ENCODE peak calls at places on chromosomes 1 and 21, in ten cellular contexts. S, K, Z, R, T, W, C, M, G and V are unnamed samples.

GRCh38 chr1:89451011-89451410 is 73.6 kb upstream of the LRRC8B start:
- DNase-seq in S (no peak), K (no peak), Z (peak; percentile 11), R (no peak), T (no peak), W (no peak), C (no peak), M (no peak), G (no peak), V (no peak)

GRCh38 chr1:182674346-182675246 is 9.8 kb downstream of the RGS8 start:
- DNase-seq in S (no peak), K (no peak), Z (no peak), R (no peak), T (no peak), W (no peak), C (no peak), M (peak; percentile 36), G (no peak), V (peak; percentile 32)

GRCh38 chr1:56215086-56215485 is 364.3 kb downstream of the PLPP3 start:
- DNase-seq in S (no peak), K (no peak), Z (no peak), R (no peak), T (no peak), W (no peak), C (no peak), M (no peak), G (no peak), V (no peak)

GRCh38 chr1:112637257-112638108 is 17.9 kb downstream of the CAPZA1 start:
- DNase-seq in S (peak; percentile 13), K (no peak), Z (peak; percentile 37), R (no peak), T (no peak), W (no peak), C (no peak), M (no peak), G (no peak), V (no peak)

GRCh38 chr1:84689514-84690396 is 506 bp downstream of the SSX2IP start:
- DNase-seq in S (peak; percentile 18), K (no peak), Z (peak; percentile 36), R (peak; percentile 50), T (peak; percentile 35), W (peak; percentile 58), C (no peak), M (peak; percentile 41), G (no peak), V (peak; percentile 36)

GRCh38 chr1:112502827-112503226 is 5.9 kb upstream of the WNT2B start:
- DNase-seq in S (no peak), K (no peak), Z (no peak), R (no peak), T (no peak), W (no peak), C (no peak), M (no peak), G (no peak), V (no peak)

GRCh38 chr1:118366296-118366695 is 181.3 kb upstream of the SPAG17 start:
- DNase-seq in S (no peak), K (no peak), Z (no peak), R (no peak), T (no peak), W (no peak), C (no peak), M (no peak), G (no peak), V (no peak)

GRCh38 chr1:22729921-22730320 is 19.3 kb downstream of the EPHB2 start:
- DNase-seq in S (no peak), K (no peak), Z (no peak), R (no peak), T (no peak), W (no peak), C (no peak), M (no peak), G (no peak), V (no peak)

GRCh38 chr1:107724648-107725047 is 240.3 kb downstream of the VAV3 start:
- DNase-seq in S (no peak), K (no peak), Z (no peak), R (no peak), T (peak; percentile 59), W (no peak), C (no peak), M (no peak), G (no peak), V (no peak)

GRCh38 chr1:229889031-229889517 is 178.0 kb upstream of the GALNT2 start:
- DNase-seq in S (no peak), K (no peak), Z (no peak), R (no peak), T (peak; percentile 27), W (no peak), C (no peak), M (peak; percentile 3), G (no peak), V (no peak)

GRCh38 chr1:20470174-20470573 is 15.8 kb downstream of the CAMK2N1 start:
- DNase-seq in S (no peak), K (no peak), Z (no peak), R (no peak), T (no peak), W (no peak), C (no peak), M (no peak), G (peak; percentile 73), V (no peak)

GRCh38 chr1:86370627-86371026 is 25.5 kb downstream of the ODF2L start:
- DNase-seq in S (no peak), K (no peak), Z (peak; percentile 75), R (no peak), T (no peak), W (no peak), C (no peak), M (no peak), G (no peak), V (no peak)

GRCh38 chr1:225655509-225656258 is 2.8 kb upstream of the ENAH start:
- DNase-seq in S (peak; percentile 70), K (no peak), Z (peak; percentile 98), R (peak; percentile 72), T (peak; percentile 41), W (peak; percentile 48), C (peak; percentile 75), M (peak; percentile 57), G (no peak), V (no peak)

GRCh38 chr21:14545906-14546480 is at the start of gene SAMSN1:
- DNase-seq in S (no peak), K (peak; percentile 78), Z (no peak), R (no peak), T (no peak), W (peak; percentile 34), C (no peak), M (peak; percentile 26), G (no peak), V (no peak)

GRCh38 chr1:199742547-199742946 is 285.0 kb upstream of the NR5A2 start:
- DNase-seq in S (peak; percentile 80), K (no peak), Z (peak; percentile 98), R (peak; percentile 23), T (no peak), W (no peak), C (no peak), M (no peak), G (no peak), V (no peak)

GRCh38 chr1:118333601-118334241 is 148.7 kb upstream of the SPAG17 start:
- DNase-seq in S (no peak), K (no peak), Z (no peak), R (no peak), T (no peak), W (no peak), C (no peak), M (no peak), G (no peak), V (no peak)

GRCh38 chr1:220908757-220909156 is 29.5 kb downstream of the HLX start:
- DNase-seq in S (no peak), K (no peak), Z (peak; percentile 44), R (no peak), T (no peak), W (no peak), C (no peak), M (no peak), G (no peak), V (no peak)

GRCh38 chr1:52366517-52366827 is 467 bp upstream of the CC2D1B start:
- DNase-seq in S (no peak), K (no peak), Z (no peak), R (no peak), T (no peak), W (no peak), C (no peak), M (no peak), G (no peak), V (no peak)

GRCh38 chr1:52365746-52366516 is at the start of gene CC2D1B:
- DNase-seq in S (peak; percentile 91), K (peak; percentile 94), Z (peak; percentile 94), R (peak; percentile 99), T (peak; percentile 99), W (peak; percentile 99), C (peak; percentile 99), M (peak; percentile 93), G (peak; percentile 100), V (peak; percentile 99)

GRCh38 chr1:52367272-52367671 is 1.3 kb upstream of the CC2D1B start:
- DNase-seq in S (no peak), K (no peak), Z (no peak), R (no peak), T (no peak), W (no peak), C (no peak), M (no peak), G (no peak), V (no peak)

GRCh38 chr1:52365091-52365745 is 787 bp downstream of the CC2D1B start:
- DNase-seq in S (peak; percentile 62), K (no peak), Z (peak; percentile 69), R (peak; percentile 71), T (peak; percentile 23), W (peak; percentile 47), C (peak; percentile 50), M (peak; percentile 44), G (peak; percentile 61), V (peak; percentile 49)

GRCh38 chr1:52368383-52369172 is 2.6 kb upstream of the CC2D1B start:
- DNase-seq in S (peak; percentile 39), K (no peak), Z (peak; percentile 32), R (peak; percentile 49), T (peak; percentile 60), W (peak; percentile 69), C (peak; percentile 58), M (no peak), G (peak; percentile 82), V (no peak)
- TF ChIP-seq POLR2A in S (no peak), K (peak; percentile 37), Z (no peak), R (no peak), T (no peak), W (no peak), C (no peak), M (no peak), G (no peak), V (no peak)

GRCh38 chr1:37001697-37002096 is 32.6 kb downstream of the GRIK3 start:
- DNase-seq in S (no peak), K (no peak), Z (no peak), R (no peak), T (no peak), W (no peak), C (no peak), M (no peak), G (no peak), V (no peak)
- TF ChIP-seq CTCF in S (no peak), K (no peak), Z (no peak), R (no peak), T (no peak), W (no peak), C (no peak), M (no peak), G (no peak), V (no peak)

GRCh38 chr1:62286778-62287224 is 32.4 kb downstream of the KANK4 start:
- DNase-seq in S (no peak), K (no peak), Z (no peak), R (no peak), T (peak; percentile 16), W (no peak), C (no peak), M (no peak), G (no peak), V (no peak)
- H3K27ac ChIP-seq in S (no peak overlapping the region), K (no peak overlapping the region), Z (no peak overlapping the region), R (no peak overlapping the region), T (no peak overlapping the region), W (no peak overlapping the region), C (no peak overlapping the region), M (peak overlapping the region; percentile 30), G (no peak overlapping the region), V (no peak overlapping the region)

GRCh38 chr1:159957824-159958268 is 3.8 kb upstream of the SLAMF9 start:
- DNase-seq in S (no peak), K (no peak), Z (no peak), R (no peak), T (peak; percentile 88), W (peak; percentile 70), C (no peak), M (no peak), G (no peak), V (no peak)
- TF ChIP-seq POLR2A in S (no peak), K (no peak), Z (no peak), R (no peak), T (no peak), W (no peak), C (no peak), M (no peak), G (no peak), V (no peak)